ENCODE peak calls at places on chromosomes 7 and 10, in nine cellular contexts. X is heart left ventricle; B is RWPE2; R is tibial artery; P is fibroblast of lung; S is CD4-positive, alpha-beta memory T cell; O is colonic mucosa; W is left lung; G is gastrocnemius medialis. Y is an unnamed sample. For H3K27me3, the result is how much of the 10 kb centered on the place peaks cover.

GRCh38 chr10:30433286-30433778 is 652 bp upstream of the MAP3K8 start:
- DNase-seq in X (peak), B (peak), R (peak), P (peak), S (peak), O (peak), W (peak), G (peak), Y (peak)

GRCh38 chr10:71435571-71436267 is 39.0 kb downstream of the CDH23 start:
- DNase-seq in X (no peak), B (peak), R (no peak), P (no peak), S (no peak), O (peak), W (no peak), G (no peak), Y (no peak)

GRCh38 chr10:112295853-112296830 is 12.9 kb downstream of the TECTB start:
- DNase-seq in X (no peak), B (no peak), R (peak), P (no peak), S (no peak), O (no peak), W (peak), G (peak), Y (no peak)

GRCh38 chr10:115572740-115573455 is 479.7 kb downstream of the ATRNL1 start:
- DNase-seq in X (no peak), B (no peak), R (no peak), P (no peak), S (no peak), O (no peak), W (no peak), G (no peak), Y (no peak)

GRCh38 chr10:89795840-89796239 is 94.5 kb downstream of the KIF20B start:
- DNase-seq in X (no peak), B (no peak), R (no peak), P (no peak), S (no peak), O (no peak), W (no peak), G (no peak), Y (no peak)

GRCh38 chr10:132175907-132176581 is 10.7 kb upstream of the DPYSL4 start:
- DNase-seq in X (peak), B (no peak), R (no peak), P (no peak), S (no peak), O (no peak), W (no peak), G (no peak), Y (no peak)

GRCh38 chr7:36545291-36545690 is 155.6 kb downstream of the ANLN start:
- DNase-seq in X (no peak), B (no peak), R (no peak), P (no peak), S (no peak), O (no peak), W (no peak), G (no peak), Y (no peak)

GRCh38 chr7:7294914-7295313 is 112.6 kb downstream of the C1GALT1 start:
- DNase-seq in X (no peak), B (no peak), R (no peak), P (no peak), S (no peak), O (no peak), W (no peak), G (no peak), Y (no peak)

DNA sequence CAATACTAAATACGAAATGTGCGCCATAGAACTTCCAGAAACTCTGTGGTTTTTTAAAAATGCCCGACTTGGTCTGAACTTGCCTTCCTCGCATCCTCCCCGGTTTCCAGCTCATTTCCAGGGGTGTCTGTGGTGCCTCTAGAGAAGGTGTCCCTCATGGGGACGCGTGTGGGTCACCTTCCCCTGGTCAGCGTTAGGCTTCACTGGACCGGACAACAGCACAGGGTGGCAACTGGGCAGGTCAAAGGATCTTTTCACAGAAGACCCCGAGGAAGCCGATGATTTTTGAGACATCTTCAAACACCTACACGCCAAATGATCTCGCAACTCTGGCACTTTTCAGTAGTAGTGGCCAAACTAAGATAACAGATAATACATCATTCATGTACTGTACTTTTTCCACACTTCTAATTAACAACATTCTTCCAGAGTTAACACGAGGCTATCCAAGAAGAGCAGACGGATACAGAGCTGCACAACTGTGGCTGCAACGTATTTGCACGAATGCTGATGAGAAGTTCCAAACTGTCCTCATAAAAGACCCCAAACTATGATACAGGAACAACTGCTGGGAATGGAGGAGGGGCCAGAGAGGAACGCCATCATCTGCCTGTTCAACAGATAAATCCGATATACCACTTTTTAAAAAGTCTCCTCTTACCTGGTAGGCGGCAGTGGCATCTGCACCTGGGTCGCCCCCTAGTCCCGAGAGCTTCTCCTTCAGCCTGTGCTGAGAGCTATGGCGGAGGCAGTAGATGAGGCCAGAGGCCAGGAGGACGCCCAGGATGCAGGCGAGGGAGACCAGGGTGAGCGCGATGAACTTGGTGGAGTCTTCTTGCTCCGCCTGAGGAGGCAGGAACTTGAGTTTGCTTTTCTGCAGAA is 345.5 kb downstream of the DNAJB6 start:
- DNase-seq in X (no peak), B (no peak), R (peak), P (no peak), S (no peak), O (no peak), W (no peak), G (peak), Y (no peak)
- H3K27me3 ChIP-seq in X (half or more), B (half or more), R (half or more), P (under half), S (half or more), O (half or more), W (half or more), G (half or more), Y (under half)

GRCh38 chr10:99358101-99358500 is 28.9 kb downstream of the CNNM1 start:
- DNase-seq in X (no peak), B (no peak), R (no peak), P (no peak), S (no peak), O (no peak), W (no peak), G (no peak), Y (no peak)
- H3K27ac ChIP-seq in X (no peak), B (no peak), R (no peak), P (no peak), S (no peak), O (no peak), W (no peak), G (no peak), Y (no peak)

GRCh38 chr7:111384065-111384891 is 178.0 kb downstream of the IMMP2L start:
- DNase-seq in X (no peak), B (no peak), R (no peak), P (peak), S (no peak), O (no peak), W (no peak), G (no peak), Y (no peak)

GRCh38 chr7:111383133-111383532 is 179.2 kb downstream of the IMMP2L start:
- DNase-seq in X (no peak), B (no peak), R (no peak), P (no peak), S (no peak), O (no peak), W (no peak), G (no peak), Y (no peak)

GRCh38 chr7:111381590-111381989 is 180.7 kb downstream of the IMMP2L start:
- DNase-seq in X (no peak), B (no peak), R (no peak), P (no peak), S (no peak), O (no peak), W (no peak), G (no peak), Y (no peak)

DNA sequence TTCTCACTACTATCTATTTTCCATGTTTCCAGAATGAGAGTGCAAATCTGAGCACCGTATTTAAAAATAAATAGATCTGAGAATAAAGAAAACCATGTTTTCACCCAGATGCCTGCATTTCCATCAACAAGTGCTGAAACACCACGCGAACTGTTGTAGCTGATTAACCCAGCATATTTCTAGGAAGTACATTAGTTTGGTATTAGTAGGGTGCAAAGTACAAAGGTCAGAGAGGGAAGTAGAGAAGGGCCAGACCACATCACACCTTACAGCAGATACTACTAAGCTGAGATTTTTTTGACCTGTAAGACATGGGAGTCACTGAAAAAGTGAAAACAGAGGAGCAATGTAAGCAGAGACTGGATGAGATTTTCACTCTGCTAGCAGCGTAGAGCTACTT is 181.3 kb downstream of the IMMP2L start:
- DNase-seq in X (no peak), B (no peak), R (no peak), P (no peak), S (no peak), O (no peak), W (no peak), G (no peak), Y (no peak)
- H3K27me3 ChIP-seq in X (under half), B (under half), R (under half), P (under half), S (under half), O (under half), W (under half), G (under half), Y (under half)

DNA sequence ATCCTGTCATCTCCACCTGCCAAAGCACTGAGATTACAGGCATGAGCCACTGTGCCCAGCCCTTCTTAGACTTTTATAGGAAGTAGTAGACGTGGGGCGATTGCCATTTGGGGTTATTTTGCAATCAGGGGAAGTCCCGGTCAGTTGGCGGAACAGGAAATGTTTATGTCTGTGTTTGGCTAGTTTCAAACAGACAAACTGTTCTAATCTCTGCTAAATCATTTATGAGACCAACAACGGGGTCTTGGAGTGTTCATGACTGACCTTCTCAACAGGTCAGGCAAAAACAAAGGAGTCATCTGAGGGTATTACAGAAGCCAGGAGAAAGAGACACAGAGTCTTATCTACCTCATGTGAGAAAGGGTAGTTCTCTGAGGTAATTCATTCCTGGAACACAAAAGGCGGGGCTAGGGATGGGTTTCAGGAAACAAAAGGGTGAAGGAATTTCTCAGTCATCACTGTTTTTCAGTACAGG is 6.6 kb upstream of the TPK1 start:
- DNase-seq in X (no peak), B (no peak), R (no peak), P (no peak), S (no peak), O (peak), W (peak), G (peak), Y (no peak)
- H3K27ac ChIP-seq in X (peak), B (peak), R (no peak), P (no peak), S (no peak), O (peak), W (peak), G (no peak), Y (no peak)

GRCh38 chr7:20458483-20458882 is 127.8 kb downstream of the ITGB8 start:
- DNase-seq in X (no peak), B (no peak), R (no peak), P (no peak), S (no peak), O (no peak), W (no peak), G (no peak), Y (no peak)
- H3K27me3 ChIP-seq in X (under half), B (under half), R (under half), P (under half), S (under half), O (under half), W (under half), G (under half), Y (under half)

GRCh38 chr7:38977658-38978057 is at the start of gene POU6F2:
- DNase-seq in X (no peak), B (no peak), R (no peak), P (no peak), S (no peak), O (no peak), W (no peak), G (no peak), Y (no peak)

GRCh38 chr7:38975944-38976392 is 1.7 kb upstream of the POU6F2 start:
- DNase-seq in X (peak), B (peak), R (peak), P (peak), S (no peak), O (no peak), W (no peak), G (no peak), Y (no peak)

GRCh38 chr7:38973760-38974159 is 3.9 kb upstream of the POU6F2 start:
- DNase-seq in X (no peak), B (no peak), R (no peak), P (no peak), S (no peak), O (no peak), W (no peak), G (no peak), Y (no peak)

DNA sequence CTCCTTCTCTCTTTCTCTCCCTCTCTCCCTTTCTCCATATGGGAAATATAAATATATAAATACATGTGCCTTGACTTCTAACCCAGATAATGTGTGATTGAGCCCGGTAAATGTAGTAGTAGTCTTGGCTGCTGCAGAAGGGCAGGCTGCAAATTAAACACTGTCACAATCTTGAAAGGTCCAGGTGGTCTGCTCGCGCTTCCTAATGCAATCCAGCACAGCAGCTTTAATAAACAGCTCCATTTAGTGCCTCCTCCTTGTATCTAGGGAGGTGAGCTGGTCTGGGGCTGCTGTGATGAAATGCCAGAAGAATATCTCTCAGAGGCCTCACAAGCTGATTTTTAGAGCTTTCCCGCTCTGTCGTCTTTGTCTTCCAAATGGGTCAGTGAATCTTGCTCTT is 765 bp downstream of the POU6F2 start:
- DNase-seq in X (no peak), B (no peak), R (no peak), P (no peak), S (no peak), O (no peak), W (no peak), G (no peak), Y (no peak)
- H3K27ac ChIP-seq in X (no peak), B (no peak), R (no peak), P (no peak), S (no peak), O (no peak), W (no peak), G (no peak), Y (no peak)

GRCh38 chr7:27169658-27170493 is 4.2 kb downstream of the HOXA10 start:
- DNase-seq in X (peak), B (peak), R (peak), P (no peak), S (no peak), O (no peak), W (peak), G (peak), Y (no peak)
- H3K27me3 ChIP-seq in X (half or more), B (under half), R (under half), P (half or more), S (half or more), O (under half), W (half or more), G (under half), Y (under half)

DNA sequence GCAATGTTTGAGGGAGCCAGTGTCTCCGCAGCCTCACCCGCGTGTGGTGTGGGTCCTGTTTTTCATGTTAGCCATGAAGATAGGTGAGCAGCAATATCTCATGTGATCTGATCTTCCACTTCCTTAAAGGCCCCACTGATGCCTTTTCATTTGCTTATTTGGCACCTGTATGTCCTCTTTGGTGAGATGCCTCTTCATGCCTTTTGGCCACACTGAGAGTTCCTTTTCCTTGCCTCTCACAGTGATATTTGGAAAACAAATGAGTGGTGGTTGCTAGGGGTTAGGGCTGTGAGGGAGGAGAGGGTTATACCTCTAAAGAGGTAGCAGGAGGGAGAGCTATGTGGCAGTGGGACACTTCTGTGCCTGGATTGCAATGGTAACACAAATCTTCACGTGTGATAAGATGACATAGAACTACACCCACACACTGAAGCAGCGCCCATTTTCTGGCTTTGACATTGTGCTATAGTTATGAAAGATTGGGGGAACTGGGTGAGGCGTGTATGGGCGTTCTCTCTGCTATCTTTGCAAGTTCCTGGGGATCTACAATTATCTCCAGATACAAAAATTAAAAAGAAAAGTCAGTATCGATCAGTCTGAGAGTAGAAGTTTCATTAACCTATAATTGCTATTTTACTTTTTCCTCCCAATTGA is 90.5 kb upstream of the TNS3 start:
- DNase-seq in X (no peak), B (no peak), R (no peak), P (no peak), S (no peak), O (no peak), W (no peak), G (no peak), Y (no peak)
- H3K27ac ChIP-seq in X (no peak), B (no peak), R (no peak), P (no peak), S (no peak), O (no peak), W (no peak), G (no peak), Y (no peak)

Y was measured in CD4-positive, CD25-positive, alpha-beta regulatory T cell.